ENCODE peak calls at places on chromosomes 12 and 14, in four cellular contexts. I, R, Y and L are unnamed samples.

GRCh38 chr12:24991209-24992049 is 42.5 kb upstream of the BCAT1 start:
- DNase-seq in R (peak; percentile 65), I (peak; percentile 66), Y (peak; percentile 45), L (no peak)

GRCh38 chr12:28869197-28869596 is 279.9 kb upstream of the FAR2 start:
- DNase-seq in R (no peak), I (no peak), Y (no peak), L (no peak)

GRCh38 chr12:117685115-117685926 is 283.5 kb downstream of the KSR2 start:
- DNase-seq in I (peak; percentile 39), Y (peak; percentile 42), R (no peak), L (peak; percentile 85)

GRCh38 chr12:129659927-129660326 is 243.9 kb downstream of the TMEM132D start:
- DNase-seq in R (no peak), I (peak; percentile 61), Y (no peak), L (no peak)

GRCh38 chr12:43789941-43790340 is 16.2 kb downstream of the TWF1 start:
- DNase-seq in I (peak; percentile 10), Y (no peak), R (no peak), L (no peak)

GRCh38 chr12:107130830-107131760 is 37.7 kb upstream of the CRY1 start:
- DNase-seq in Y (no peak), I (no peak), R (no peak), L (no peak)

GRCh38 chr14:100780646-100781355 is 45.1 kb upstream of the MEG3 start:
- DNase-seq in Y (no peak), I (no peak), R (no peak), L (no peak)

GRCh38 chr12:108117163-108117849 is 11.8 kb upstream of the WSCD2 start:
- DNase-seq in Y (no peak), R (no peak), I (peak; percentile 93), L (no peak)

GRCh38 chr14:97077253-97077653 is 280.1 kb downstream of the VRK1 start:
- DNase-seq in I (peak; percentile 75), Y (no peak), R (peak; percentile 30), L (no peak)

GRCh38 chr12:57235012-57235727 is 5.7 kb downstream of the SHMT2 start:
- DNase-seq in Y (peak; percentile 63), R (no peak), I (peak; percentile 81), L (peak; percentile 56)

GRCh38 chr14:60922050-60922449 is 58.8 kb downstream of the TRMT5 start:
- DNase-seq in R (no peak), Y (no peak), I (no peak), L (no peak)

GRCh38 chr12:104357431-104357952 is 54.0 kb downstream of the EID3 start:
- DNase-seq in Y (no peak), R (no peak), I (no peak), L (no peak)

GRCh38 chr14:58298880-58299664 is 717 bp downstream of the ARID4A start:
- DNase-seq in Y (no peak), I (peak; percentile 31), R (no peak), L (peak; percentile 47)

GRCh38 chr12:79531547-79531946 is 159.2 kb downstream of the PAWR start:
- DNase-seq in R (no peak), I (no peak), Y (peak; percentile 46), L (no peak)

GRCh38 chr12:76591461-76591860 is 31.9 kb upstream of the OSBPL8 start:
- DNase-seq in I (no peak), R (no peak), Y (no peak), L (no peak)

GRCh38 chr14:49549881-49550280 is 36.3 kb downstream of the RPS29 start:
- DNase-seq in R (no peak), I (no peak), Y (no peak), L (peak; percentile 54)

GRCh38 chr14:49552630-49553029 is 33.5 kb downstream of the RPS29 start:
- DNase-seq in R (no peak), Y (no peak), I (no peak), L (no peak)

GRCh38 chr14:49549446-49549845 is 36.7 kb downstream of the RPS29 start:
- DNase-seq in R (no peak), I (no peak), Y (no peak), L (no peak)

GRCh38 chr14:49551569-49551968 is 34.6 kb downstream of the RPS29 start:
- DNase-seq in R (no peak), I (no peak), Y (no peak), L (no peak)

GRCh38 chr14:49550284-49551184 is 35.6 kb downstream of the RPS29 start:
- DNase-seq in I (no peak), R (no peak), Y (peak; percentile 12), L (no peak)
- TF ChIP-seq ATF3 in I (no peak), R (no peak), Y (no peak), L (no peak)

GRCh38 chr14:52015411-52016030 is 26.2 kb downstream of the RTRAF start:
- DNase-seq in R (no peak), Y (peak; percentile 8), I (peak; percentile 31), L (peak; percentile 55)
- TF ChIP-seq CREB1 in R (no peak), Y (no peak), I (no peak), L (no peak)

GRCh38 chr14:99681832-99682148 is 2.3 kb upstream of the CYP46A1 start:
- DNase-seq in Y (no peak), I (no peak), R (no peak), L (no peak)

GRCh38 chr14:99679543-99679942 is 4.6 kb upstream of the CYP46A1 start:
- DNase-seq in R (no peak), I (no peak), Y (no peak), L (no peak)

GRCh38 chr14:99679996-99680395 is 4.1 kb upstream of the CYP46A1 start:
- DNase-seq in I (no peak), R (no peak), Y (no peak), L (no peak)

GRCh38 chr14:99682809-99683618 is 1.1 kb upstream of the CYP46A1 start:
- DNase-seq in Y (peak; percentile 49), I (peak; percentile 83), R (no peak), L (peak; percentile 92)

DNA sequence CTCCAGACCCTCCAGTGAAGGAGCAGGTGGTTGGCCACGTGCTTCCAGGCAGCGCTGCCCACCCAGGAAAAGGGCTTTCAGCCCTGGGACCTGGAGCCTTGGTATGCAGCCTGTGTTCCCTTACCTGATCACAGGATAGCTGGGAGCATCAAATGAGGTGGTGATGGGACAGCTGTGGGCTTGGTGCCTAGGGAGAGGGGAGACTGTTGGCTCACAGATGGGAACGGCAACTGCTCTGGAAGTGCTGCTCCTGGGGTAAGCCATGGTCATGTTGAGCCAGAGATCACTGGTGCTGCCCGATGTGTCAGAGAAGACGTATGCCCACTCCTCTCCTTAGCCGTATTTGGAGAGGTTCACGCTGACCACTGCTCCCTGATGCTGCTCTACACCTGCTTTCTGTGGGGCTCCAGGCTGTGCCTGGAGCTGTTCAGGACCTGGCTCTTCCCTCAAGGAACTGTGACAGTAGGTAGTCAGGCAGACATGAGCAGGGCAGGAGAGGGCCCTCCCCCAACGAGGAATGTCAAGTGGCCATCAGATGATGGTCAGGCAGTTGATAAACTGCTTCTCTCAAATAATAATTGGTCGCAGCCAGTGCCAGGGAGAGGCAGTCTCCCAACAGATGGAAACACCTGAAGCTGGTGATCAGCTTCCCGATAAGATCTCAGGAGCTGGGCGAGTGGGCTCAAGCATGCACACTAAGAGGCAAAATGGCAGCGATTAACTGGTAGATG is 2.8 kb upstream of the CYP46A1 start:
- DNase-seq in R (no peak), I (no peak), Y (no peak), L (no peak)
- TF ChIP-seq TCF7 in R (no peak), I (no peak), Y (no peak), L (no peak)

GRCh38 chr12:121933522-121934317 is 15.3 kb downstream of the CFAP251 start:
- DNase-seq in R (no peak), I (peak; percentile 96), Y (no peak), L (peak; percentile 62)
- TF ChIP-seq ATF3 in R (no peak), I (peak; percentile 93), Y (no peak), L (no peak)